ENCODE peak calls at places on chromosomes 13 and 19, in nine cellular contexts. One of them, this sample, is unnamed.

GRCh38 chr13:113835461-113836274 is 28.2 kb downstream of the GAS6 start:
- DNase-seq in Peyer's patch: no peak
- DNase-seq in RWPE2: no peak
- DNase-seq in renal cortical epithelial cell: peak
- DNase-seq in AG08396: peak
- DNase-seq in GOT3: no peak
- DNase-seq in left ventricle myocardium inferior: peak
- DNase-seq in colonic mucosa: no peak
- DNase-seq in endothelial cell: no peak
- DNase-seq in this sample: no peak

GRCh38 chr19:33622505-33622808 is 704 bp downstream of the CHST8 start:
- DNase-seq in left ventricle myocardium inferior: no peak
- DNase-seq in colonic mucosa: no peak
- DNase-seq in endothelial cell: peak
- DNase-seq in Peyer's patch: no peak
- DNase-seq in RWPE2: no peak
- DNase-seq in AG08396: peak
- DNase-seq in GOT3: no peak
- DNase-seq in renal cortical epithelial cell: no peak
- DNase-seq in this sample: no peak

GRCh38 chr13:44272692-44273091 is 100.9 kb upstream of the SERP2 start:
- DNase-seq in RWPE2: no peak
- DNase-seq in Peyer's patch: no peak
- DNase-seq in AG08396: no peak
- DNase-seq in colonic mucosa: no peak
- DNase-seq in left ventricle myocardium inferior: no peak
- DNase-seq in endothelial cell: no peak
- DNase-seq in GOT3: no peak
- DNase-seq in renal cortical epithelial cell: no peak
- DNase-seq in this sample: no peak

GRCh38 chr13:46783504-46783903 is 13.5 kb downstream of the ESD start:
- DNase-seq in AG08396: no peak
- DNase-seq in endothelial cell: no peak
- DNase-seq in colonic mucosa: no peak
- DNase-seq in RWPE2: no peak
- DNase-seq in left ventricle myocardium inferior: no peak
- DNase-seq in Peyer's patch: no peak
- DNase-seq in renal cortical epithelial cell: no peak
- DNase-seq in GOT3: no peak
- DNase-seq in this sample: no peak

GRCh38 chr19:18646535-18647370 is 9.9 kb downstream of the KLHL26 start:
- DNase-seq in AG08396: no peak
- DNase-seq in left ventricle myocardium inferior: no peak
- DNase-seq in Peyer's patch: no peak
- DNase-seq in endothelial cell: no peak
- DNase-seq in renal cortical epithelial cell: no peak
- DNase-seq in RWPE2: no peak
- DNase-seq in GOT3: no peak
- DNase-seq in colonic mucosa: no peak
- DNase-seq in this sample: no peak

GRCh38 chr13:27510082-27510481 is 59.7 kb upstream of the MTIF3 start:
- DNase-seq in renal cortical epithelial cell: no peak
- DNase-seq in AG08396: no peak
- DNase-seq in left ventricle myocardium inferior: no peak
- DNase-seq in colonic mucosa: no peak
- DNase-seq in endothelial cell: no peak
- DNase-seq in RWPE2: no peak
- DNase-seq in Peyer's patch: no peak
- DNase-seq in GOT3: no peak
- DNase-seq in this sample: no peak

GRCh38 chr19:9673912-9674668 is 810 bp downstream of the ZNF562 start:
- DNase-seq in AG08396: no peak
- DNase-seq in GOT3: no peak
- DNase-seq in RWPE2: no peak
- DNase-seq in endothelial cell: no peak
- DNase-seq in left ventricle myocardium inferior: no peak
- DNase-seq in renal cortical epithelial cell: peak
- DNase-seq in colonic mucosa: peak
- DNase-seq in Peyer's patch: no peak
- DNase-seq in this sample: no peak

GRCh38 chr13:65074248-65074647 is 2155.9 kb downstream of the PCDH9 start:
- DNase-seq in endothelial cell: no peak
- DNase-seq in Peyer's patch: no peak
- DNase-seq in left ventricle myocardium inferior: no peak
- DNase-seq in RWPE2: no peak
- DNase-seq in GOT3: no peak
- DNase-seq in colonic mucosa: no peak
- DNase-seq in renal cortical epithelial cell: no peak
- DNase-seq in AG08396: no peak
- DNase-seq in this sample: no peak

GRCh38 chr19:2806736-2807378 is 12.8 kb upstream of the ZNF554 start:
- DNase-seq in renal cortical epithelial cell: no peak
- DNase-seq in left ventricle myocardium inferior: no peak
- DNase-seq in RWPE2: peak
- DNase-seq in Peyer's patch: no peak
- DNase-seq in endothelial cell: no peak
- DNase-seq in GOT3: no peak
- DNase-seq in colonic mucosa: no peak
- DNase-seq in AG08396: no peak
- DNase-seq in this sample: no peak

GRCh38 chr13:71303144-71303543 is 563.9 kb downstream of the DACH1 start:
- DNase-seq in AG08396: no peak
- DNase-seq in RWPE2: no peak
- DNase-seq in renal cortical epithelial cell: no peak
- DNase-seq in left ventricle myocardium inferior: no peak
- DNase-seq in colonic mucosa: no peak
- DNase-seq in Peyer's patch: no peak
- DNase-seq in endothelial cell: no peak
- DNase-seq in GOT3: no peak
- DNase-seq in this sample: no peak

GRCh38 chr13:107284168-107284567 is 716.2 kb upstream of the ARGLU1 start:
- DNase-seq in RWPE2: no peak
- DNase-seq in AG08396: no peak
- DNase-seq in colonic mucosa: no peak
- DNase-seq in Peyer's patch: no peak
- DNase-seq in renal cortical epithelial cell: peak
- DNase-seq in GOT3: no peak
- DNase-seq in left ventricle myocardium inferior: no peak
- DNase-seq in endothelial cell: no peak
- DNase-seq in this sample: no peak

GRCh38 chr13:59099182-59099950 is 1064.4 kb downstream of the DIAPH3 start:
- DNase-seq in renal cortical epithelial cell: peak
- DNase-seq in GOT3: no peak
- DNase-seq in Peyer's patch: no peak
- DNase-seq in AG08396: no peak
- DNase-seq in RWPE2: no peak
- DNase-seq in endothelial cell: no peak
- DNase-seq in colonic mucosa: no peak
- DNase-seq in left ventricle myocardium inferior: no peak
- DNase-seq in this sample: no peak

GRCh38 chr13:39463611-39464010 is 139.4 kb downstream of the LHFPL6 start:
- DNase-seq in left ventricle myocardium inferior: no peak
- DNase-seq in colonic mucosa: no peak
- DNase-seq in GOT3: no peak
- DNase-seq in renal cortical epithelial cell: no peak
- DNase-seq in endothelial cell: no peak
- DNase-seq in RWPE2: no peak
- DNase-seq in Peyer's patch: no peak
- DNase-seq in AG08396: no peak
- DNase-seq in this sample: no peak

GRCh38 chr19:38362076-38362945 is 12.1 kb upstream of the PSMD8 start:
- DNase-seq in left ventricle myocardium inferior: peak
- DNase-seq in endothelial cell: peak
- DNase-seq in GOT3: no peak
- DNase-seq in AG08396: peak
- DNase-seq in Peyer's patch: peak
- DNase-seq in RWPE2: peak
- DNase-seq in colonic mucosa: peak
- DNase-seq in renal cortical epithelial cell: peak
- DNase-seq in this sample: peak

GRCh38 chr13:39350461-39350881 is 252.5 kb downstream of the LHFPL6 start:
- DNase-seq in endothelial cell: no peak
- DNase-seq in left ventricle myocardium inferior: peak
- DNase-seq in AG08396: no peak
- DNase-seq in renal cortical epithelial cell: peak
- DNase-seq in GOT3: no peak
- DNase-seq in Peyer's patch: no peak
- DNase-seq in RWPE2: no peak
- DNase-seq in colonic mucosa: no peak
- DNase-seq in this sample: no peak

GRCh38 chr13:42056146-42056545 is 7.7 kb downstream of the DGKH start:
- DNase-seq in colonic mucosa: no peak
- DNase-seq in left ventricle myocardium inferior: no peak
- DNase-seq in renal cortical epithelial cell: no peak
- DNase-seq in Peyer's patch: no peak
- DNase-seq in RWPE2: no peak
- DNase-seq in endothelial cell: no peak
- DNase-seq in AG08396: no peak
- DNase-seq in GOT3: no peak
- DNase-seq in this sample: no peak

GRCh38 chr13:113821847-113822246 is 42.0 kb downstream of the GAS6 start:
- DNase-seq in colonic mucosa: no peak
- DNase-seq in Peyer's patch: no peak
- DNase-seq in endothelial cell: no peak
- DNase-seq in RWPE2: no peak
- DNase-seq in renal cortical epithelial cell: no peak
- DNase-seq in left ventricle myocardium inferior: no peak
- DNase-seq in GOT3: no peak
- DNase-seq in AG08396: no peak
- DNase-seq in this sample: no peak

GRCh38 chr13:50127017-50127725 is 111.9 kb downstream of the KCNRG start:
- DNase-seq in renal cortical epithelial cell: no peak
- DNase-seq in GOT3: no peak
- DNase-seq in left ventricle myocardium inferior: peak
- DNase-seq in Peyer's patch: peak
- DNase-seq in endothelial cell: peak
- DNase-seq in colonic mucosa: peak
- DNase-seq in AG08396: no peak
- DNase-seq in RWPE2: no peak
- DNase-seq in this sample: peak

GRCh38 chr19:5877869-5878268 is 7.5 kb upstream of the FUT5 start:
- DNase-seq in renal cortical epithelial cell: no peak
- DNase-seq in Peyer's patch: no peak
- DNase-seq in GOT3: no peak
- DNase-seq in endothelial cell: no peak
- DNase-seq in colonic mucosa: no peak
- DNase-seq in left ventricle myocardium inferior: no peak
- DNase-seq in RWPE2: no peak
- DNase-seq in AG08396: no peak
- DNase-seq in this sample: no peak

GRCh38 chr19:19110410-19111137 is 27.7 kb downstream of the TMEM161A start:
- DNase-seq in GOT3: no peak
- DNase-seq in colonic mucosa: no peak
- DNase-seq in endothelial cell: peak
- DNase-seq in left ventricle myocardium inferior: no peak
- DNase-seq in renal cortical epithelial cell: no peak
- DNase-seq in AG08396: no peak
- DNase-seq in Peyer's patch: no peak
- DNase-seq in RWPE2: no peak
- DNase-seq in this sample: no peak

GRCh38 chr13:110565296-110565695 is 3.8 kb upstream of the RAB20 start:
- DNase-seq in left ventricle myocardium inferior: no peak
- DNase-seq in endothelial cell: no peak
- DNase-seq in renal cortical epithelial cell: peak
- DNase-seq in GOT3: no peak
- DNase-seq in Peyer's patch: no peak
- DNase-seq in AG08396: no peak
- DNase-seq in RWPE2: no peak
- DNase-seq in colonic mucosa: no peak
- DNase-seq in this sample: no peak